ENCODE peak calls at places on chromosomes 3 and 15, in eight cellular contexts. P is pulmonary artery endothelial cell; U is activated CD4-positive, alpha-beta T cell treated with anti-CD3 and anti-CD28 coated beads, Interleukin-2, amount 50 U/mL, for 24 hours; S is AG08396; I is prostate gland; K is G401; L is cardiac muscle cell; N is CD4-positive, alpha-beta memory T cell. Y is an unnamed sample.

GRCh38 chr3:52038227-52038626 is 18.1 kb downstream of the DUSP7 start:
- DNase-seq in I (no peak), K (no peak), U (no peak), N (no peak), S (no peak), L (no peak), P (no peak), Y (no peak)

GRCh38 chr15:57751177-57751800 is 44.8 kb downstream of the POLR2M start:
- DNase-seq in U (no peak), L (peak; percentile 39), P (peak; percentile 22), N (no peak), I (no peak), K (peak; percentile 13), S (peak; percentile 36), Y (peak; percentile 74)

GRCh38 chr3:53728606-53729005 is 117.6 kb downstream of the CHDH start:
- DNase-seq in K (no peak), N (no peak), L (no peak), S (no peak), P (no peak), U (no peak), I (no peak), Y (no peak)

GRCh38 chr3:4977001-4977888 is 2.0 kb upstream of the BHLHE40 start:
- DNase-seq in N (peak; percentile 78), I (peak; percentile 47), L (peak; percentile 80), K (peak; percentile 69), U (no peak), P (peak; percentile 74), S (peak; percentile 60), Y (peak; percentile 74)

GRCh38 chr15:58139631-58140522 is 1.7 kb downstream of the AQP9 start:
- DNase-seq in P (no peak), K (no peak), L (no peak), I (no peak), S (no peak), N (no peak), U (no peak), Y (peak; percentile 63)

GRCh38 chr3:97662808-97663207 is 101.8 kb upstream of the ARL6 start:
- DNase-seq in S (no peak), U (no peak), I (no peak), N (no peak), P (no peak), K (no peak), L (no peak), Y (no peak)

GRCh38 chr15:25238716-25239470 is 199.9 kb downstream of the UBE3A start:
- DNase-seq in P (no peak), S (no peak), I (no peak), K (no peak), U (no peak), N (no peak), L (no peak), Y (no peak)

GRCh38 chr3:73623316-73623715 is 1.4 kb downstream of the PDZRN3 start:
- DNase-seq in N (no peak), P (no peak), I (no peak), U (no peak), S (no peak), K (no peak), L (peak; percentile 34), Y (peak; percentile 12)

GRCh38 chr3:126523745-126524428 is at the start of gene CHST13:
- DNase-seq in K (peak; percentile 19), U (no peak), N (no peak), S (peak; percentile 76), P (no peak), I (no peak), L (peak; percentile 89), Y (peak; percentile 68)

GRCh38 chr3:38139191-38139590 is 730 bp downstream of the MYD88 start:
- DNase-seq in L (no peak), P (no peak), U (no peak), I (no peak), N (no peak), K (peak; percentile 55), S (no peak), Y (no peak)

GRCh38 chr15:34841220-34841841 is 46.0 kb upstream of the ACTC1 start:
- DNase-seq in L (no peak), P (no peak), U (no peak), N (no peak), K (no peak), I (no peak), S (no peak), Y (peak; percentile 54)

GRCh38 chr3:98331329-98331728 is 22.3 kb upstream of the OR5K4 start:
- DNase-seq in I (no peak), U (no peak), K (no peak), L (no peak), S (no peak), N (no peak), P (no peak), Y (no peak)

GRCh38 chr15:89566141-89566540 is 9.1 kb upstream of the TICRR start:
- DNase-seq in K (no peak), L (no peak), P (no peak), S (no peak), U (no peak), N (no peak), I (no peak), Y (peak; percentile 44)

GRCh38 chr3:143239026-143239425 is 119.5 kb downstream of the CHST2 start:
- DNase-seq in S (no peak), I (no peak), N (no peak), K (no peak), U (no peak), P (peak; percentile 26), L (no peak), Y (peak; percentile 67)

GRCh38 chr3:161081675-161082462 is 23.3 kb downstream of the B3GALNT1 start:
- DNase-seq in P (no peak), I (no peak), U (no peak), L (no peak), S (no peak), N (no peak), K (peak; percentile 53), Y (peak; percentile 12)

GRCh38 chr15:70071799-70072198 is 25.9 kb downstream of the TLE3 start:
- DNase-seq in P (no peak), U (no peak), I (no peak), L (no peak), N (no peak), S (no peak), K (no peak), Y (no peak)

GRCh38 chr3:45353070-45353469 is 35.3 kb upstream of the LARS2 start:
- DNase-seq in L (no peak), U (no peak), K (no peak), P (no peak), I (no peak), S (no peak), N (no peak), Y (no peak)

GRCh38 chr15:79967331-79968182 is 3.4 kb downstream of the BCL2A1 start:
- DNase-seq in P (no peak), S (no peak), K (no peak), I (no peak), L (no peak), N (no peak), U (no peak), Y (no peak)

GRCh38 chr3:55521086-55522060 is 34.3 kb upstream of the WNT5A start:
- DNase-seq in L (no peak), K (no peak), U (no peak), I (no peak), N (no peak), P (no peak), S (peak; percentile 16), Y (peak; percentile 85)

GRCh38 chr3:104820959-104821358 is 545.8 kb upstream of the ALCAM start:
- DNase-seq in N (no peak), P (no peak), K (no peak), S (no peak), L (no peak), I (no peak), U (no peak), Y (no peak)

GRCh38 chr15:85733415-85733814 is 61.3 kb downstream of the KLHL25 start:
- DNase-seq in P (no peak), K (no peak), N (no peak), I (no peak), S (no peak), L (no peak), U (no peak), Y (no peak)

GRCh38 chr3:37847689-37848088 is 14.0 kb upstream of the CTDSPL start:
- DNase-seq in U (no peak), S (no peak), I (no peak), P (no peak), N (no peak), K (no peak), L (no peak), Y (no peak)

GRCh38 chr15:31270767-31271166 is 55.9 kb upstream of the KLF13 start:
- DNase-seq in I (no peak), S (no peak), P (no peak), U (no peak), N (no peak), K (no peak), L (peak; percentile 55), Y (no peak)

GRCh38 chr3:24086597-24087369 is 141.7 kb downstream of the NR1D2 start:
- DNase-seq in K (no peak), S (no peak), N (no peak), L (no peak), U (no peak), P (no peak), I (no peak), Y (peak; percentile 13)

GRCh38 chr3:16427309-16427965 is 86.1 kb downstream of the RFTN1 start:
- DNase-seq in K (no peak), L (peak; percentile 14), I (no peak), N (no peak), P (no peak), S (peak; percentile 81), U (no peak), Y (peak; percentile 83)

GRCh38 chr15:77716632-77717343 is 84.1 kb upstream of the LINGO1 start:
- DNase-seq in I (no peak), S (no peak), K (no peak), N (no peak), U (no peak), L (no peak), P (no peak), Y (no peak)

GRCh38 chr3:46668116-46668515 is 25.4 kb downstream of the ALS2CL start:
- DNase-seq in K (no peak), I (no peak), P (no peak), L (no peak), N (no peak), U (no peak), S (no peak), Y (no peak)

GRCh38 chr3:157518881-157519280 is 15.7 kb upstream of the VEPH1 start:
- DNase-seq in P (no peak), U (no peak), K (no peak), N (no peak), I (no peak), S (no peak), L (no peak), Y (no peak)

GRCh38 chr3:58723197-58723596 is 56.6 kb upstream of the FAM3D start:
- DNase-seq in L (no peak), S (no peak), N (no peak), P (no peak), U (no peak), K (no peak), I (no peak), Y (no peak)

GRCh38 chr3:43796041-43796596 is 105.4 kb downstream of the ABHD5 start:
- DNase-seq in L (no peak), S (no peak), I (no peak), N (no peak), K (no peak), P (no peak), U (no peak), Y (no peak)

GRCh38 chr15:59997070-59997701 is 6.9 kb upstream of the FOXB1 start:
- DNase-seq in K (no peak), U (no peak), S (no peak), P (no peak), L (peak; percentile 32), I (no peak), N (peak; percentile 43), Y (no peak)

GRCh38 chr3:149366031-149366430 is 11.4 kb downstream of the TM4SF1 start:
- DNase-seq in K (no peak), P (no peak), N (no peak), U (no peak), L (no peak), I (no peak), S (no peak), Y (no peak)

GRCh38 chr3:113747719-113748046 is 848 bp downstream of the ATP6V1A start:
- DNase-seq in K (no peak), L (peak; percentile 23), P (no peak), S (peak; percentile 11), U (no peak), I (no peak), N (no peak), Y (peak; percentile 20)

GRCh38 chr3:32577621-32578556 is 7.2 kb upstream of the DYNC1LI1 start:
- DNase-seq in L (no peak), N (no peak), P (no peak), I (no peak), U (no peak), S (peak; percentile 56), K (peak; percentile 36), Y (peak; percentile 66)